ENCODE peak calls at places on chromosome 19, in four cellular contexts. One of them, this sample, is unnamed.

GRCh38 chr19:6221878-6222746 is 57.7 kb downstream of the MLLT1 start:
- DNase-seq in fibroblast of villous mesenchyme: no peak
- DNase-seq in lower leg skin: no peak
- DNase-seq in upper lobe of right lung: no peak
- DNase-seq in this sample: no peak

GRCh38 chr19:778910-779653 is 18.2 kb upstream of the PTBP1 start:
- DNase-seq in fibroblast of villous mesenchyme: peak
- DNase-seq in lower leg skin: peak
- DNase-seq in upper lobe of right lung: no peak
- DNase-seq in this sample: peak

GRCh38 chr19:53308339-53308811 is 25.2 kb upstream of the ZNF845 start:
- DNase-seq in fibroblast of villous mesenchyme: peak
- DNase-seq in lower leg skin: no peak
- DNase-seq in upper lobe of right lung: peak
- DNase-seq in this sample: no peak

GRCh38 chr19:46748325-46749109 is 2.3 kb upstream of the STRN4 start:
- DNase-seq in fibroblast of villous mesenchyme: peak
- DNase-seq in lower leg skin: no peak
- DNase-seq in upper lobe of right lung: peak
- DNase-seq in this sample: peak

GRCh38 chr19:40798997-40799557 is at the start of gene EGLN2:
- DNase-seq in fibroblast of villous mesenchyme: no peak
- DNase-seq in lower leg skin: no peak
- DNase-seq in upper lobe of right lung: no peak
- DNase-seq in this sample: no peak

GRCh38 chr19:32202244-32202643 is 143.2 kb upstream of the ZNF507 start:
- DNase-seq in fibroblast of villous mesenchyme: no peak
- DNase-seq in lower leg skin: no peak
- DNase-seq in upper lobe of right lung: peak
- DNase-seq in this sample: no peak

GRCh38 chr19:46955114-46955812 is 64.4 kb upstream of the NPAS1 start:
- DNase-seq in fibroblast of villous mesenchyme: peak
- DNase-seq in lower leg skin: no peak
- DNase-seq in upper lobe of right lung: no peak
- DNase-seq in this sample: no peak

GRCh38 chr19:48123907-48124675 is 13.5 kb upstream of the PLA2G4C start:
- DNase-seq in fibroblast of villous mesenchyme: peak
- DNase-seq in lower leg skin: no peak
- DNase-seq in upper lobe of right lung: no peak
- DNase-seq in this sample: peak

GRCh38 chr19:29645911-29646310 is 19.4 kb upstream of the PLEKHF1 start:
- DNase-seq in fibroblast of villous mesenchyme: no peak
- DNase-seq in lower leg skin: peak
- DNase-seq in upper lobe of right lung: peak
- DNase-seq in this sample: peak

GRCh38 chr19:32614916-32615315 is 33.9 kb downstream of the PDCD5 start:
- DNase-seq in fibroblast of villous mesenchyme: no peak
- DNase-seq in lower leg skin: no peak
- DNase-seq in upper lobe of right lung: peak
- DNase-seq in this sample: no peak

GRCh38 chr19:44908836-44909201 is 3.2 kb downstream of the APOE start:
- DNase-seq in fibroblast of villous mesenchyme: no peak
- DNase-seq in lower leg skin: no peak
- DNase-seq in upper lobe of right lung: no peak
- DNase-seq in this sample: no peak

GRCh38 chr19:32662186-32662585 is 12.8 kb downstream of the ANKRD27 start:
- DNase-seq in fibroblast of villous mesenchyme: peak
- DNase-seq in lower leg skin: no peak
- DNase-seq in upper lobe of right lung: no peak
- DNase-seq in this sample: peak

GRCh38 chr19:54136864-54137113 is 773 bp upstream of the CNOT3 start:
- DNase-seq in fibroblast of villous mesenchyme: no peak
- DNase-seq in lower leg skin: no peak
- DNase-seq in upper lobe of right lung: no peak
- DNase-seq in this sample: no peak

GRCh38 chr19:49326165-49326704 is 1.2 kb upstream of the SLC6A16 start:
- DNase-seq in fibroblast of villous mesenchyme: no peak
- DNase-seq in lower leg skin: no peak
- DNase-seq in upper lobe of right lung: no peak
- DNase-seq in this sample: no peak
- H3K4me3 ChIP-seq in fibroblast of villous mesenchyme: no peak
- H3K4me3 ChIP-seq in lower leg skin: no peak
- H3K4me3 ChIP-seq in upper lobe of right lung: no peak
- H3K4me3 ChIP-seq in this sample: no peak

DNA sequence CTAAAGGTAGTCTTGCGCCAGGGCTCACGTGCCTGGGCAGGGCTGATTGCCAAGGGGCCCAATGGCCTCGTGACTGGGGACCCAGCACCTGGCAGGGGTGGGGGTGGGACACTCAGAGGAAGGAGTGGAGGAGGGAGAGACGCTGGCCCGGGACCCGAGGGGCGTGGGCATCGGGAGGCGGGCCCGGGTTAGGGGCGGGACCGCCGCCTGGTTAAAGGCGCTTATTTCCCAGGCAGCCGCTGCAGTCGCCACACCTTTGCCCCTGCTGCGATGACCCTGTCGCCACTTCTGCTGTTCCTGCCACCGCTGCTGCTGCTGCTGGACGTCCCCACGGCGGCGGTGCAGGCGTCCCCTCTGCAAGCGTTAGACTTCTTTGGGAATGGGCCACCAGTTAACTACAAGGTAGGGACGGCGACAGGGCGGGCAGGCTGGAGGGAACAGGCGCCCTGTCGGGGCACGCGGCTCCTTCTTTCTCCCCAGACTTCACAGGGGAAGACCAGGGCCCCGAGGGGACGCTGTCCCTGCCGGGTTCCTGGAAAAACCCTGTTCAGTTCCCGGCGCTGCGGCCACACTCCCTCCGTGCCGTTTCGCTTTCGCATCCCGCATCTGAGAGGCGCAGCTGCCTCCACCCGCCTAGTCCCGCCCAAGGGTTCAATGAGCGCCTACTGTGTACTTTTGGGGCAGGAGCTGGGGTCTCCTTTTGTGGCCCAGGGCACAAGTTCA is at the start of gene IFI30:
- DNase-seq in fibroblast of villous mesenchyme: no peak
- DNase-seq in lower leg skin: peak
- DNase-seq in upper lobe of right lung: peak
- DNase-seq in this sample: no peak
- TF ChIP-seq CTCF in fibroblast of villous mesenchyme: no peak
- TF ChIP-seq CTCF in lower leg skin: no peak
- TF ChIP-seq CTCF in upper lobe of right lung: no peak
- TF ChIP-seq CTCF in this sample: no peak

DNA sequence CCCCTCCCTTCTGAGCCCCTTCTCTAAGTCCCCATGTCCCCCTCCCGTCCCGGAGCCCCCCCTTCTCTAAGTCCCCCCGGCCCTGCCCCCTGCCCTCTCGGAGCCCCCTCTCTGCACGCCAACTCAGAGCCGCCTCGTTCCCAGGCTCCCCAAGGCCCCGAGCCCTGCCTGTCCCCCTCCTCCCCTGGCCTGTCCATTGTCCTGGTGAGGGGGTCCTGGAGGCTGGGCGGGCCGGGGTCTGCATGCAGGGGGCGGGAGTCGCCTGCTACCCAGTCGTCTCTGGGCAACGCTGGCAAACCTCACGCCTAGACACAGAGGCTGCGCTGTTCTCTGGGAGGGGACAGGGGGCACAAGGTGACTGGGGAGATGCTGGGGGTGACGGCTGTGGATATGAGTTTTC is 39.2 kb upstream of the SEMA6B start:
- DNase-seq in fibroblast of villous mesenchyme: no peak
- DNase-seq in lower leg skin: no peak
- DNase-seq in upper lobe of right lung: no peak
- DNase-seq in this sample: no peak
- H3K4me3 ChIP-seq in fibroblast of villous mesenchyme: no peak
- H3K4me3 ChIP-seq in lower leg skin: no peak
- H3K4me3 ChIP-seq in upper lobe of right lung: no peak
- H3K4me3 ChIP-seq in this sample: no peak

GRCh38 chr19:30664358-30665058 is 292.3 kb downstream of the ZNF536 start:
- DNase-seq in fibroblast of villous mesenchyme: peak
- DNase-seq in lower leg skin: no peak
- DNase-seq in upper lobe of right lung: no peak
- DNase-seq in this sample: peak
- TF ChIP-seq CTCF in fibroblast of villous mesenchyme: peak
- TF ChIP-seq CTCF in lower leg skin: no peak
- TF ChIP-seq CTCF in upper lobe of right lung: no peak
- TF ChIP-seq CTCF in this sample: peak

DNA sequence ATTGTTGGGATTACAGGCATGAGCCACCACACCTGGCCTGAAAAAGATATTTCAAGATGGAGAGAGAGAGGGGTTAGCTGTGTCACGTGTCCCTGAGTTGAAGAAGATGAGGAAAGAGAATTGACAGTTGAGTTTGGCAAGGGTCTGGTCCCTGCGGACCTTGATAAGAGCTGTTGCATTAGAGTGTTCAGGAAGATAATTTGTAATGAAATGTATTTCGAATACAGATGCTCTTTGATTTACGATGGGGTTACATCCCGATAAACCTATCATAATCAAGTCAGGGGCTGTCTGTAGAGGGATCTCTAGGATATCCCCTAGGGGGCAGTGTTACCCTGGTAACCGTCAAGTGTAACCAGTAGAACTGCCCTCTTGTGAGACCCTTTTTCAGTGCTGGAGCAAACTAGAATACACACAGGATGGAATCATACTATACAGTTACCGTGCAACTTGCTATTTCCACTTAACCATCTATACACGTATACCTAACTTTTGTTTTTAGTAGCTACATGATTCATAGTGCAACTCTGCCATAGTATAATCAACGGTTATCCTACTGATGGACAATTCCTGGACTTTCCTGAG is 1.5 kb upstream of the ELOF1 start:
- DNase-seq in fibroblast of villous mesenchyme: peak
- DNase-seq in lower leg skin: no peak
- DNase-seq in upper lobe of right lung: no peak
- DNase-seq in this sample: peak
- H3K4me3 ChIP-seq in fibroblast of villous mesenchyme: no peak
- H3K4me3 ChIP-seq in lower leg skin: no peak
- H3K4me3 ChIP-seq in upper lobe of right lung: peak
- H3K4me3 ChIP-seq in this sample: no peak

GRCh38 chr19:55383789-55384575 is at the start of gene TMEM238:
- DNase-seq in fibroblast of villous mesenchyme: peak
- DNase-seq in lower leg skin: no peak
- DNase-seq in upper lobe of right lung: peak
- DNase-seq in this sample: peak
- TF ChIP-seq CTCF in fibroblast of villous mesenchyme: no peak
- TF ChIP-seq CTCF in lower leg skin: no peak
- TF ChIP-seq CTCF in upper lobe of right lung: no peak
- TF ChIP-seq CTCF in this sample: no peak

DNA sequence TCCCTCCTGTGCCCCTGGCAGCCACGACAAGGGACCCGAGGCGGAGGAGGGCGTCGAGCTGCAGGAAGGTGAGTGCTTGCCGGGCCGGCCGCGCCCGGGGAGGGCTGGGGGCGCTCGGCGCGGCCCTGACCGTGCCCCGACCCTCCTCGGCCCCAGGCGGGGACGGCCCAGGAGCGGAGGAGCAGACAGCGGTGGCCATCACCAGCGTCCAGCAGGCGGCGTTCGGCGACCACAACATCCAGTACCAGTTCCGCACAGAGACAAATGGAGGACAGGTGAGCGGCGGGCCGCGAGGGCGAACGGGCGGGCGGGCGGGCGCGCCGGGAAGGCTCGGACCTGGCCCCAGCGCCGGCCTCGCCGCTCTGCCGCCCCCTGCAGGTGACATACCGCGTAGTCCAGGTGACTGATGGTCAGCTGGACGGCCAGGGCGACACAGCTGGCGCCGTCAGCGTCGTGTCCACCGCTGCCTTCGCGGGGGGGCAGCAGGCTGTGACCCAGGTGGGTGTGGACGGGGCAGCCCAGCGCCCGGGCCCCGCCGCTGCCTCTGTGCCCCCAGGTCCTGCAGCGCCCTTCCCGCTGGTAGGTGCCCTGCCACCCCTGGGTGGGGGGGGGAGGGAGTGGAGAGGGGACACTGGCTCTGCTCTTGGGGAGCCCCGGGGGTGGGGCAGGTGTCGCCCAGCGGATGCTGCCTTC is 809 bp downstream of the USF2 start:
- DNase-seq in fibroblast of villous mesenchyme: peak
- DNase-seq in lower leg skin: peak
- DNase-seq in upper lobe of right lung: peak
- DNase-seq in this sample: peak
- H3K4me3 ChIP-seq in fibroblast of villous mesenchyme: peak
- H3K4me3 ChIP-seq in lower leg skin: peak
- H3K4me3 ChIP-seq in upper lobe of right lung: peak
- H3K4me3 ChIP-seq in this sample: peak

This sample was measured in AG10803.